ENCODE peak calls at places on chromosomes 3 and 15, in nine cellular contexts. I is adrenal gland, W is left lung, Z is lower lobe of right lung, L is aorta, R is heart right ventricle, P is astrocyte, Q is GM23248, X is endodermal cell. B is an unnamed sample. For H3K9me3, the result is how much of the 10 kb centered on the place peaks cover.

GRCh38 chr3:120497318-120497717 is 46.5 kb upstream of the FSTL1 start:
- DNase-seq in I (no peak), W (no peak), Z (no peak), L (no peak), R (peak), P (peak), Q (peak), X (no peak), B (peak)

GRCh38 chr3:156983559-156983958 is 157.4 kb downstream of the LEKR1 start:
- DNase-seq in I (no peak), W (no peak), Z (no peak), L (no peak), R (no peak), P (no peak), Q (no peak), X (peak), B (peak)

GRCh38 chr3:29436612-29437313 is 155.9 kb downstream of the RBMS3 start:
- DNase-seq in I (no peak), W (no peak), Z (no peak), L (no peak), R (no peak), P (no peak), Q (peak), X (no peak), B (peak)

GRCh38 chr3:31193871-31194270 is 299.4 kb upstream of the GADL1 start:
- DNase-seq in I (no peak), W (no peak), Z (no peak), L (no peak), R (no peak), P (peak), Q (peak), X (no peak), B (no peak)

GRCh38 chr3:185205865-185206264 is 48.0 kb downstream of the EHHADH start:
- DNase-seq in I (no peak), W (no peak), Z (no peak), L (no peak), R (no peak), P (no peak), Q (no peak), X (no peak), B (peak)

GRCh38 chr15:31306426-31307269 is 20.0 kb upstream of the KLF13 start:
- DNase-seq in I (no peak), W (peak), Z (no peak), L (no peak), R (peak), P (peak), Q (no peak), X (peak), B (peak)

GRCh38 chr15:88015228-88015860 is 241.2 kb downstream of the NTRK3 start:
- DNase-seq in I (no peak), W (no peak), Z (no peak), L (no peak), R (peak), P (no peak), Q (no peak), X (peak), B (no peak)

GRCh38 chr15:68317281-68318007 is 39.9 kb downstream of the FEM1B start:
- DNase-seq in I (no peak), W (peak), Z (no peak), L (no peak), R (no peak), P (no peak), Q (no peak), X (peak), B (no peak)

GRCh38 chr3:195394700-195395099 is 48.1 kb downstream of the ACAP2 start:
- DNase-seq in I (no peak), W (no peak), Z (no peak), L (no peak), R (no peak), P (peak), Q (no peak), X (no peak), B (peak)

GRCh38 chr15:25060472-25060803 is 105.7 kb downstream of the SNRPN start:
- DNase-seq in I (peak), W (no peak), Z (peak), L (no peak), R (no peak), P (no peak), Q (no peak), X (no peak), B (no peak)

GRCh38 chr15:25062551-25063430 is 108.0 kb downstream of the SNRPN start:
- DNase-seq in I (peak), W (no peak), Z (peak), L (no peak), R (no peak), P (no peak), Q (no peak), X (peak), B (no peak)

GRCh38 chr15:25059698-25060471 is 105.1 kb downstream of the SNRPN start:
- DNase-seq in I (peak), W (no peak), Z (peak), L (no peak), R (no peak), P (no peak), Q (no peak), X (peak), B (no peak)

GRCh38 chr15:25061808-25062550 is 107.2 kb downstream of the SNRPN start:
- DNase-seq in I (peak), W (no peak), Z (peak), L (no peak), R (no peak), P (no peak), Q (no peak), X (peak), B (no peak)

GRCh38 chr15:25060996-25061620 is 106.3 kb downstream of the SNRPN start:
- DNase-seq in I (peak), W (no peak), Z (peak), L (no peak), R (no peak), P (no peak), Q (no peak), X (peak), B (no peak)
- H3K9me3 ChIP-seq in I (under half), W (under half), Z (half or more), L (half or more), R (half or more), P (half or more), Q (under half), X (half or more), B (under half)

GRCh38 chr3:184172681-184173373 is 1.8 kb upstream of the AP2M1 start:
- DNase-seq in I (no peak), W (no peak), Z (no peak), L (no peak), R (no peak), P (peak), Q (peak), X (peak), B (no peak)
- H3K27ac ChIP-seq in I (no peak), W (no peak), Z (no peak), L (no peak), R (no peak), P (peak), Q (peak), X (no peak), B (no peak)

GRCh38 chr15:57237282-57237642 is 139.0 kb upstream of the CGNL1 start:
- DNase-seq in I (no peak), W (no peak), Z (no peak), L (no peak), R (no peak), P (no peak), Q (no peak), X (no peak), B (no peak)
- H3K9me3 ChIP-seq in I (under half), W (under half), Z (under half), L (under half), R (under half), P (under half), Q (under half), X (under half), B (under half)

GRCh38 chr3:124837730-124838186 is 49.4 kb downstream of the ITGB5 start:
- DNase-seq in I (peak), W (no peak), Z (no peak), L (peak), R (peak), P (peak), Q (peak), X (peak), B (peak)
- H3K27ac ChIP-seq in I (peak), W (peak), Z (peak), L (peak), R (peak), P (peak), Q (peak), X (no peak), B (peak)

DNA sequence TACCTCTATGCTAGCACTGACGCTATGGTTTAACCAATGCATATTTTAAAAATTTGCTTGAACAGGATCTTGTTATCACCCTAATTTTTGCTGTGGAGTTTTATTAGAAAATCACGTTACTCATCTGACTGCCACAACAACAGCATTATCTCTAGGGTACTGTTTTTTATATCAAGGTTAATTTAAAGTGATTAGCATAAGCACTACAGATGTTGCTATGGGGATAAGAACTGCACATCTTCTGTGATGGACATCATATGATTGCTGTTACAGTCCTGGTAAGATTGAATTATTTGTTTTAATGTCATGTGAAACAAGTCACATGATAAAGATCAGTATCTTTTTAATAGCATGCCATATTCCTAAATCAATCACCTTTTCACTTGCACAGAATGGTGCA is 492.2 kb upstream of the ROBO2 start:
- DNase-seq in I (no peak), W (no peak), Z (no peak), L (no peak), R (no peak), P (no peak), Q (no peak), X (no peak), B (no peak)
- H3K9me3 ChIP-seq in I (under half), W (under half), Z (under half), L (under half), R (under half), P (under half), Q (under half), X (under half), B (under half)

GRCh38 chr3:123412076-123412475 is 36.8 kb downstream of the ADCY5 start:
- DNase-seq in I (no peak), W (no peak), Z (no peak), L (peak), R (no peak), P (no peak), Q (no peak), X (peak), B (no peak)

GRCh38 chr3:123410149-123410515 is 38.8 kb downstream of the ADCY5 start:
- DNase-seq in I (no peak), W (no peak), Z (no peak), L (peak), R (no peak), P (no peak), Q (no peak), X (no peak), B (no peak)

GRCh38 chr3:123411340-123412040 is 37.4 kb downstream of the ADCY5 start:
- DNase-seq in I (no peak), W (no peak), Z (no peak), L (peak), R (no peak), P (no peak), Q (no peak), X (no peak), B (no peak)

GRCh38 chr3:123414958-123415792 is 33.7 kb downstream of the ADCY5 start:
- DNase-seq in I (no peak), W (no peak), Z (no peak), L (peak), R (peak), P (no peak), Q (no peak), X (no peak), B (no peak)

DNA sequence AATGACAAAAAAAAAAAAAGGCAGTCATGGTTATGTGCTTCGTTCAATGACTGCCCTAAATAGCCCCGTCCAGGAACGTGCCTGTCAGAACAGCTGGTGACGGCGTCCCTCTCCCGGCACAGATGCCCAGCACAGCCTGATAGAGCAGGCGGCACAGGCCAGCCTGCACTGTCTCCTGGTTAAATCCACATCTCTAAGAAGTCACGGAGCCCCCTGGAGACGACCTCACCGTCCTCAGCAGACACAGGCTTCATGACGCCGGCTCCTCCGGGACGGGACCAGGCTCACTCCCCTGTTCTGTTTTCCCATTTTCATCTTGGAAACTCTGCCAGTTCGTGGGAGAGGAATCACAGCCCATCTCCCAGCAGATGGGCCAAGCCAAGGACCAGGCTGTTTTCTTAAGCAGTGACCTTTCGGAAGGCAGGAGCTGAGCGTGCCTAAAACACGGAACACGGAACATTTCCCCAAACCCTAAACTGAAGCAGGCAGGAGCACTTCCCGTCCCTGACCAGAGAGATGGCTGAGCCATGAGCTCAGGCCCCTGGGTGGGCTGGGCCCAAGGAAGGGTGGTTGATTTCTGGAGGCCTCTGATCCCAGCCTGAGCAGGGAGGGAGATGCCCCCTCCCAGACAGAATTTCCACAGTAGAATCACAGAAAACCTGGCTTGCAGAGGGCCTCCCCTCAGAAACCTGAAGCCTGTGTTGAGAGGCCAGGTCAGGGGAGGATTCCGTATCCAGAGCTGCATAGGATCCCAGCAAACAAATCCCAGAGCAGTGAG is 35.9 kb downstream of the ADCY5 start:
- DNase-seq in I (no peak), W (no peak), Z (no peak), L (peak), R (peak), P (no peak), Q (peak), X (no peak), B (no peak)
- H3K27ac ChIP-seq in I (no peak), W (peak), Z (peak), L (peak), R (peak), P (no peak), Q (no peak), X (no peak), B (no peak)

GRCh38 chr3:2261747-2262146 is 163.1 kb downstream of the CNTN4 start:
- DNase-seq in I (no peak), W (no peak), Z (no peak), L (no peak), R (no peak), P (no peak), Q (no peak), X (no peak), B (no peak)

GRCh38 chr3:2262204-2262603 is 163.5 kb downstream of the CNTN4 start:
- DNase-seq in I (no peak), W (no peak), Z (peak), L (no peak), R (no peak), P (no peak), Q (no peak), X (no peak), B (no peak)
- H3K9me3 ChIP-seq in I (under half), W (under half), Z (under half), L (under half), R (under half), P (under half), Q (under half), X (under half), B (under half)

DNA sequence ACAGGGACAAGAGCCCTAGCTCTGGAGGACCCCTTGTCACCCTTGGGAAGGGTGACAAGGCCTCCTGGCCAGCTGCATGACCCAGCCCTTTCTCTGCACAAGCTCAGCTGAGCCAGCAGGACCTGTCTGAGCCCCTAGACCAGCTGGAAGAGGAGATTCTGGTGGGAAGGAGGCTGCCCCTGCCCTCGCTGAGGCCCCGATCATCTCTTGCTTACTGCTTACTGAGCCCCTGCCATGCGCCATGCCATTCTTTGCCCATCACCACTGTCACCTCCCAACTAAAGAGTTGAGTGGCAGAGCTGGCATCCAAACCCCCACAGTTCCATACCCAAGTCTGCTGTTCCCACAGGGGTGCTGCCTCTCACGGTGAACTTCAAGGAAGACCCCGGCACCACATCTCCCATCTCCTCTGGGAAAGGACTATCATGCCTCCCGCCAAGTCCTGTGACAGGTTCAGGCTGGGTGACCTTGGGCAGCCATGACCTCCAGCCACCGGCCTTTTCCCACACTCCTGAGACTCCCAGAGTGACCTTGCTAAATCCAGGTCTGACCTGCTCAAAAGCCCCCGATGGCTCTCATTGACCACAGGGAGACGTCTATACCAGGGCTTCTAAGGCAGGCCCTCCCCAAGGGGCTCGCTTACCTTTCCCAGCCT is 34.0 kb downstream of the ACSBG1 start:
- DNase-seq in I (peak), W (no peak), Z (no peak), L (no peak), R (no peak), P (no peak), Q (no peak), X (no peak), B (no peak)
- H3K27ac ChIP-seq in I (no peak), W (no peak), Z (no peak), L (no peak), R (no peak), P (no peak), Q (no peak), X (no peak), B (no peak)

GRCh38 chr3:140794507-140794906 is 116.6 kb downstream of the TRIM42 start:
- DNase-seq in I (no peak), W (no peak), Z (no peak), L (no peak), R (no peak), P (no peak), Q (no peak), X (no peak), B (no peak)
- H3K9me3 ChIP-seq in I (under half), W (under half), Z (under half), L (under half), R (under half), P (under half), Q (under half), X (under half), B (under half)

B was measured in SJCRH30.